ENCODE peak calls at places on chromosomes 6 and 20, in four cellular contexts. P is psoas muscle, W is left ventricle myocardium inferior, I is neural progenitor cell. E is an unnamed sample. For H3K36me3, the result is how much of the 10 kb centered on the place peaks cover.

GRCh38 chr20:62813588-62813987 is 3.3 kb upstream of the COL9A3 start:
- DNase-seq in I (no peak), P (no peak), W (no peak), E (no peak)

GRCh38 chr20:32207211-32207625 is 325 bp downstream of the PLAGL2 start:
- DNase-seq in W (no peak), P (no peak), I (peak), E (no peak)

GRCh38 chr20:354298-354977 is 7.5 kb downstream of the NRSN2 start:
- DNase-seq in P (peak), I (peak), W (peak), E (peak)

GRCh38 chr6:108840919-108841318 is 7.3 kb upstream of the ARMC2 start:
- DNase-seq in P (no peak), I (no peak), W (no peak), E (no peak)

GRCh38 chr20:6058684-6059295 is 4.9 kb upstream of the LRRN4 start:
- DNase-seq in I (no peak), W (no peak), P (no peak), E (no peak)

GRCh38 chr20:46174469-46175126 is 56.5 kb downstream of the CD40 start:
- DNase-seq in I (peak), W (peak), P (peak), E (peak)

GRCh38 chr6:4853782-4854511 is 77.7 kb downstream of the CDYL start:
- DNase-seq in I (no peak), P (no peak), W (no peak), E (no peak)

GRCh38 chr20:3744806-3745685 is 12.6 kb downstream of the HSPA12B start:
- DNase-seq in I (peak), W (peak), P (peak), E (peak)

GRCh38 chr20:18224968-18225568 is 63.3 kb upstream of the ZNF133 start:
- DNase-seq in P (peak), I (peak), W (peak), E (peak)

GRCh38 chr6:136551103-136551502 is 881 bp upstream of the MAP7 start:
- DNase-seq in P (no peak), W (no peak), I (peak), E (no peak)

GRCh38 chr6:121319112-121319553 is 15.1 kb downstream of the TBC1D32 start:
- DNase-seq in I (peak), P (no peak), W (no peak), E (no peak)

GRCh38 chr6:169274761-169275160 is 21.1 kb upstream of the THBS2 start:
- DNase-seq in W (no peak), P (no peak), I (no peak), E (no peak)

GRCh38 chr6:56708810-56709597 is 66.3 kb upstream of the DST start:
- DNase-seq in P (no peak), W (no peak), I (peak), E (no peak)

GRCh38 chr6:125312478-125312877 is 10.7 kb upstream of the HDDC2 start:
- DNase-seq in P (no peak), I (no peak), W (no peak), E (no peak)

GRCh38 chr6:2916354-2916925 is 13.3 kb upstream of the SERPINB9 start:
- DNase-seq in P (no peak), W (no peak), I (no peak), E (no peak)

GRCh38 chr6:117920493-117920845 is 13.4 kb downstream of the SLC35F1 start:
- DNase-seq in P (no peak), I (no peak), W (no peak), E (no peak)

GRCh38 chr20:44959082-44959895 is 908 bp downstream of the TOMM34 start:
- DNase-seq in P (no peak), I (peak), W (no peak), E (no peak)

GRCh38 chr6:114747995-114748625 is 405.3 kb upstream of the HS3ST5 start:
- DNase-seq in W (no peak), I (peak), P (no peak), E (peak)

GRCh38 chr20:20161611-20162010 is 109.3 kb downstream of the CFAP61 start:
- DNase-seq in W (no peak), I (no peak), P (no peak), E (no peak)

GRCh38 chr20:52974155-52974554 is 2.0 kb downstream of the TSHZ2 start:
- DNase-seq in P (no peak), I (no peak), W (no peak), E (no peak)

GRCh38 chr20:53750827-53751393 is 157.3 kb upstream of the ZNF217 start:
- DNase-seq in W (no peak), I (no peak), P (no peak), E (no peak)

GRCh38 chr20:2756056-2756611 is 44.3 kb downstream of the CPXM1 start:
- DNase-seq in W (no peak), P (no peak), I (peak), E (no peak)

GRCh38 chr6:87237804-87238203 is 82.4 kb downstream of the ZNF292 start:
- DNase-seq in W (no peak), P (no peak), I (no peak), E (no peak)
- H3K36me3 ChIP-seq in W (under half), P (under half), I (under half), E (under half)

GRCh38 chr6:149566372-149567193 is at the start of gene GINM1:
- DNase-seq in W (peak), I (peak), P (peak), E (peak)

GRCh38 chr6:149565539-149566371 is 420 bp upstream of the GINM1 start:
- DNase-seq in W (peak), I (peak), P (peak), E (peak)

GRCh38 chr6:149563203-149563927 is 2.8 kb upstream of the GINM1 start:
- DNase-seq in P (no peak), W (no peak), I (no peak), E (no peak)

GRCh38 chr6:149560736-149561135 is 5.4 kb upstream of the GINM1 start:
- DNase-seq in W (no peak), P (no peak), I (peak), E (no peak)

GRCh38 chr6:149563928-149564325 is 2.2 kb upstream of the GINM1 start:
- DNase-seq in I (no peak), P (no peak), W (no peak), E (no peak)
- H3K36me3 ChIP-seq in I (under half), P (under half), W (under half), E (under half)

DNA sequence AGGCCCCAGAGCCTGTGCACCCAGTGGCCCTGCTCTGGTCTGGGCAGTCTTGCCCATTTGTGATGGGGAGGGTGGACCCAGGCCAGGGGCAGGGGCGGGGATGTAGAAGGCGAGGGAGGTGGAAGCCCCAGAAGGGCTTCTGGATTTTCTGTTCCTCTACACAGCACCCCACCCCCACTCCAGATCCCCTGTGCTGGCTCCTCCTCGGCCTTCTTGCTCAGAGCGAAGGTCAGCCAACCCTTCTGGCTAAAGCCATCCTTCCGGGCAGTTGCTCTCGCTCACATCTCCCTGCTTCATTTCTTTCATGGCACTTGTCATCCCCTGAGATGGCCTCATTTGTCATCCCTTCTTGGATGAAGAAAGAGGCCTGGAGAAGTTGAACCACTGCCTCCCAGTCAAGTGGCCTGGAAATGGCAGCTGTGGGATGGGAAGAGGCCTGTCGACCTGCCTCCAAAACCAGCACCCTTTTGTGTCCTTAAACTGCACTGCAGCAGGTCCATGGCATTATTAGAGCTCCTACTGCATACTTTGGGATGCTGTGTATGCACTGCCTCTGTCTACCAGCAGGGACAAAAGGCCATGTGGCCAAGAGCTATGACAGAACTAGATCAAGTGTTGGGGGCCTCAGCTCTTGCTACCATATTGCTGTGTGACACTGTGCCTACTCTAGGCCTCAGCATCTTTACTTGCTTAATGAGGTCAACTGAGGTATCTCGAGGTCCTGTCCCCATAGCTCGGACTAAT is 19.9 kb downstream of the PEDS1 start:
- DNase-seq in W (no peak), I (no peak), P (peak), E (no peak)
- H3K36me3 ChIP-seq in W (under half), I (under half), P (under half), E (under half)

DNA sequence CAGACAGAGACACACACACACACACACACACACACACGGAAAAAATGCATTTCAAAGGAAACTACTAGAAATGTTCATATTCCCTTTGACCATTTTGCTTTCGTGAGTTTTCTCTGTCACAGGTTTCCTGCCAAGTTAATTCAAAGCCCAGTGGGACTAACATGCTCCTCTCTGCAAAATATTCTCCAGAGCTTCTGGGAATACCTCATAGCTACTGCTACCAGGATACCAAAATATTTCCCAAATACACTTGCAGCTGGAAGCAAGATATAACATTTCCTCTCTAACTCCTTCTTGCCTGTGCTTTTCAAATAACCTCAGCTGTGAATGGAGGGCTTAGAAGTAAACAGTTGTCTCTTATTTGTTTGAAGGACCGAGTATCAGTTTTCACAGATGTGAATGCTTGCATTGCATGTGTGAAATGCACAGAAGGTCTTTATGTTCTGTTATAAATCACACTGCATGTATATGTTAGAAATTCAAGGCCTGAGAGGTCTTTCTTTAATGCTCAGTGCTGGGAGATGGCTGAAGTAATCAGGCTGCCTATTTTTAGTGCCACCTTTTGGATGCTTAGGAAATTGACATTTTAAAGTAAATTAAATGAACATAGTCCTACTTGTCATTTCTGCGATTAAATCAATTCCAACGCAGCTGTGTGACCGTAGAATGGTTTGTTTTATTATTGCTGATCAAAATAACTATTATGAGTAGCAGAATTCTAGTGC is 8.7 kb upstream of the FAM209A start:
- DNase-seq in W (no peak), I (no peak), P (no peak), E (no peak)
- H3K36me3 ChIP-seq in W (half or more), I (under half), P (under half), E (half or more)

GRCh38 chr6:35573495-35574110 is 60.9 kb upstream of the TULP1 start:
- DNase-seq in I (no peak), W (no peak), P (no peak), E (no peak)

GRCh38 chr6:35582315-35582714 is 69.6 kb upstream of the TULP1 start:
- DNase-seq in I (no peak), P (no peak), W (no peak), E (no peak)

GRCh38 chr6:35581633-35582032 is 68.9 kb upstream of the TULP1 start:
- DNase-seq in P (no peak), I (no peak), W (no peak), E (no peak)

DNA sequence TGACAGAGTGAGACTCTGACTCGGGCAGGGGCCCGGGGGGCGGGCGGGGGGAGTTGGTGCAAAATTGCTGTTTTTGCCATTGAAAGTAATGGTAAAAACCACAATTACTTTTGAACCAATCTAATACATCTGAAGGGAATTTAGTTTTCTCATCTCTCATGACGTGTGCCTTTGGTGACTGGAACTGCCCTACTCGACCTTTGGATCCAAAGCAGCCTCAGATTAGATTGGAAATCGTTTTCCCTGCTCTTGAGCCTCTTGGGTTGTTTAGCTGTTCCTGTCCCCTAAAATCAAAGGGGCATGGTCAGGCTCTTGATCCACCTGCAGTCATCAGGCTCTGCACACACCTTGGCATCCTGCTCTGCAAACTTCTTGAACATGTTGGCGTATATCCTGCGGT is 64.0 kb upstream of the TULP1 start:
- DNase-seq in W (no peak), P (no peak), I (no peak), E (no peak)
- H3K36me3 ChIP-seq in W (half or more), P (under half), I (under half), E (half or more)

GRCh38 chr6:150934380-150934779 is 68.9 kb downstream of the MTHFD1L start:
- DNase-seq in W (no peak), P (no peak), I (no peak), E (no peak)
- H3K36me3 ChIP-seq in W (under half), P (under half), I (under half), E (under half)

DNA sequence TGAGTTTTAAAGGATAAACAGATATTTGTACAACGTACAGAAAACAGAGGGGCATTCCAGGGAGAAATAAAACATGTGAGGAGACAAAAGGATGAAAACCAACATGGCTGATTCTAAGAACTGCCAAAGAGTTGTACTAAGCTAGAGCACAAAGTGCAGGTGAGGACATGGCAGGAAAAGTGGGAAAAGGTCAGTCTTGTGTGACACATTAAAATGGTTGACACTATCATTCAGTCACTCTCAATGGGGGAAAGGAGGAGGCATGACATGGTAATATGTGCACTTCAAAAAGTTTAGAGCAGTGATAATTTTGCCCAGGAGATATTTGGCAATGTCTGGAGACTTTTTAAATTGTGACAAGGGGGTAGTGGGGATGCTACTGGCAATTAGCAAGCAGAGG is 21.8 kb downstream of the PHIP start:
- DNase-seq in W (no peak), I (no peak), P (no peak), E (no peak)
- H3K36me3 ChIP-seq in W (half or more), I (half or more), P (under half), E (under half)

DNA sequence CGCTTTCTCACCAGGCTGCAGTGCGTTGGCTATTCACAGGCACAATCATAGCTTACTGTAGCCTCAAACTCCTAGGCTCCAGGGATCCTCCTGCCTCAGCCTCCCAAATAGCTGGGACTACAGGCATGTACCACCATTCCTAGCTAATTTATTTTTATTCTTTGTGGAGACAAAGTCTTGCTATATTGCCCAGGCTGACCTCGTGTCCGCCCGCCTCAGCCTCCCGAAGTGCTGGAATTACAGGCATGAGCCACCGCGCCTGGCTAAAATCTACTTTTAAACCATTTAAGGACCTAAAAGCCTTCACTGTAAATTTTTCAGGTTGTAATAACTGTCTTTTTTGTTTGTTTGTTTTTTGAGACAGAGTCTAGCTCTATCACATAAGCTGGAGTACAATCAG is 15.2 kb downstream of the SAMHD1 start:
- DNase-seq in I (no peak), W (no peak), P (no peak), E (no peak)
- H3K36me3 ChIP-seq in I (under half), W (half or more), P (under half), E (under half)

GRCh38 chr6:52802806-52803205 is 810 bp downstream of the GSTA1 start:
- DNase-seq in W (no peak), I (no peak), P (no peak), E (no peak)
- H3K36me3 ChIP-seq in W (under half), I (under half), P (under half), E (under half)